ENCODE peak calls at places on chromosomes 2 and 18, in five cellular contexts. F, V, N, S and D are unnamed samples.

GRCh38 chr2:66446178-66446860 is 11.4 kb downstream of the MEIS1 start:
- DNase-seq in S (no peak), F (no peak), V (peak; percentile 28), N (peak; percentile 74), D (peak; percentile 76)

GRCh38 chr18:51520676-51521180 is 323.2 kb upstream of the MEX3C start:
- DNase-seq in F (no peak), V (no peak), N (no peak), S (no peak), D (no peak)

GRCh38 chr2:106098081-106098480 is 96.0 kb downstream of the UXS1 start:
- DNase-seq in N (peak; percentile 46), S (peak; percentile 39), F (no peak), V (peak; percentile 42), D (peak; percentile 27)

GRCh38 chr2:77016964-77017363 is 505.2 kb downstream of the LRRTM4 start:
- DNase-seq in F (no peak), S (no peak), V (no peak), N (no peak), D (no peak)

GRCh38 chr2:7154666-7155065 is 237.5 kb downstream of the RNF144A start:
- DNase-seq in S (no peak), N (no peak), V (no peak), F (no peak), D (no peak)

GRCh38 chr18:68431111-68431921 is 283.6 kb downstream of the TMX3 start:
- DNase-seq in S (no peak), F (no peak), N (no peak), V (no peak), D (no peak)

GRCh38 chr18:24992491-24992890 is 359.5 kb downstream of the ZNF521 start:
- DNase-seq in S (no peak), V (no peak), F (no peak), N (no peak), D (no peak)

GRCh38 chr18:44973282-44973681 is 292.6 kb downstream of the SETBP1 start:
- DNase-seq in F (peak; percentile 27), N (peak; percentile 51), V (no peak), S (no peak), D (peak; percentile 25)

GRCh38 chr2:232973796-232974195 is 39.3 kb downstream of the NGEF start:
- DNase-seq in F (no peak), N (no peak), V (no peak), S (no peak), D (no peak)

GRCh38 chr2:191818725-191819333 is 28.1 kb downstream of the CAVIN2 start:
- DNase-seq in F (no peak), S (no peak), N (no peak), V (no peak), D (no peak)

GRCh38 chr2:216147172-216148131 is 38.3 kb downstream of the XRCC5 start:
- DNase-seq in V (no peak), F (no peak), N (no peak), S (no peak), D (no peak)

GRCh38 chr2:227194219-227194618 is 29.8 kb downstream of the COL4A3 start:
- DNase-seq in N (no peak), S (no peak), V (no peak), F (no peak), D (no peak)

GRCh38 chr2:143728498-143728897 is 599.3 kb downstream of the ARHGAP15 start:
- DNase-seq in S (no peak), V (no peak), F (no peak), N (no peak), D (no peak)

GRCh38 chr2:181715033-181715630 is 34.8 kb upstream of the NEUROD1 start:
- DNase-seq in F (peak; percentile 81), V (peak; percentile 91), N (peak; percentile 87), S (peak; percentile 50), D (peak; percentile 87)

GRCh38 chr2:174764281-174765063 is at the start of gene CHRNA1:
- DNase-seq in F (peak; percentile 74), N (no peak), S (no peak), V (no peak), D (no peak)

GRCh38 chr2:153986488-153987229 is 114.9 kb downstream of the GALNT13 start:
- DNase-seq in N (no peak), S (no peak), F (no peak), V (no peak), D (peak; percentile 18)

GRCh38 chr18:61546598-61546997 is 213.4 kb downstream of the CDH20 start:
- DNase-seq in V (peak; percentile 24), S (no peak), F (no peak), N (no peak), D (no peak)

GRCh38 chr2:2530334-2530733 is 199.3 kb upstream of the MYT1L start:
- DNase-seq in V (no peak), N (peak; percentile 23), F (no peak), S (no peak), D (peak; percentile 13)

GRCh38 chr2:241808051-241808450 is 942 bp upstream of the NEU4 start:
- DNase-seq in S (no peak), V (peak; percentile 46), N (peak; percentile 52), F (no peak), D (no peak)

GRCh38 chr18:77065221-77065981 is 67.2 kb downstream of the MBP start:
- DNase-seq in V (peak; percentile 44), N (no peak), S (no peak), F (peak; percentile 18), D (no peak)

GRCh38 chr18:75341267-75341666 is 86.2 kb downstream of the SMIM21 start:
- DNase-seq in F (no peak), N (no peak), S (no peak), V (peak; percentile 33), D (peak; percentile 84)

GRCh38 chr18:55706893-55707292 is 118.9 kb upstream of the TCF4 start:
- DNase-seq in N (no peak), S (no peak), F (no peak), V (no peak), D (no peak)

GRCh38 chr18:8480506-8481328 is 128.5 kb upstream of the RAB12 start:
- DNase-seq in N (peak; percentile 59), S (no peak), F (peak; percentile 7), V (peak; percentile 79), D (peak; percentile 76)

GRCh38 chr2:162795312-162795711 is 43.3 kb downstream of the KCNH7 start:
- DNase-seq in S (no peak), F (no peak), V (peak; percentile 24), N (peak; percentile 57), D (peak; percentile 46)

GRCh38 chr2:105571445-105571987 is 172.7 kb upstream of the FHL2 start:
- DNase-seq in N (no peak), V (no peak), F (no peak), S (no peak), D (no peak)

GRCh38 chr2:161004379-161004778 is 155.8 kb upstream of the TANK start:
- DNase-seq in S (no peak), V (no peak), F (peak; percentile 33), N (peak; percentile 40), D (no peak)

GRCh38 chr2:147485210-147485851 is 359.5 kb upstream of the ACVR2A start:
- DNase-seq in F (no peak), S (no peak), V (no peak), N (peak; percentile 6), D (no peak)

GRCh38 chr18:72107647-72108046 is 436.5 kb downstream of the CBLN2 start:
- DNase-seq in V (peak; percentile 13), F (no peak), S (no peak), N (peak; percentile 46), D (peak; percentile 84)

GRCh38 chr2:670637-671036 is 6.6 kb downstream of the TMEM18 start:
- DNase-seq in S (no peak), F (no peak), N (no peak), V (no peak), D (no peak)
- H3K36me3 ChIP-seq in S (peaks cover 71% of the 10 kb centered on the region), F (peaks cover 13% of the 10 kb centered on the region), N (peaks cover 3% of the 10 kb centered on the region), V (no peaks in the 10 kb centered on the region), D (peaks cover 13% of the 10 kb centered on the region)

DNA sequence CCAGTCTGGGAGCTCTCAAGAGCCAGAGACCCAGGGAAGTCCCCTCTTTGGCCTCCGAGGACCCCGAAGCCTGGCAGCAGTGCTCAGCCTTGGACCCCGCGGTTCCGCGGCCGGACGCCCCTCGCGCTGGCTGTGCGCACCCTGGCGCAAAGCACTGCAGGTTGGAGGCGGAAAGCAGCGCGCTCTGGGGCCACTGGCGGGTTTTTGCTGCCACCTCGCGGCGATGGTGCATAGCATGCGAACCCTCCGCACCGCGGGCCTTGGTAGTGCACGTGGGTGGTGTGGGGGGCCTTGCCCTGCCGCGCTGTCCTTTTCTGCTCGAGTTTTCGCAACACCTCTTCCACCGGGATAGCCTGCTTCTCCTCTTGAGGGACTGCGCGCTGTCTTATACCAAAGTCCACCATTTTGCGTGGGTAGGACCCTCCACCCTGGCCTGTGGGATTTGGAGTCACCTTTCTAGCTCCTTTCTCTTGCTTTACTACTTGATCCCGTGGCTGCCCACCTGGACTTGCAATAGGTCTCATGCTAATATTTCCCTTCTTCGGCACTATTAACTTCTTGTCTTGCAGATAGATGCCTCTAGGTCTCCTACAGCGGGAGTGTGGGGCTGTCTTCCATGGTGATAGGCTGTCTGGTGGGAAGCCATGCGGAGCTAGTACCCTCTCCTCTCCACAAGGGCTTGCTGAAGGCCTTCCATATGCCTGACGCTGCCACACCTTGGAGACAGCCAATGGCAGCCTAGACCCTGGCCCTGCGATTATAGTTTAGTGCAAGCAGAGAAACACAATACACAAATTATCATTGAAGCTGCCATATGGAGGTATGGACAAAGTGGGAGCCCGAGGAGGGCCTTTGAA is 14.3 kb downstream of the SIX3 start:
- DNase-seq in N (peak; percentile 91), F (peak; percentile 72), S (peak; percentile 78), V (peak; percentile 87), D (peak; percentile 94)
- TF ChIP-seq EZH2 in N (no peak), F (no peak), S (no peak), V (no peak), D (peak; percentile 4)

DNA sequence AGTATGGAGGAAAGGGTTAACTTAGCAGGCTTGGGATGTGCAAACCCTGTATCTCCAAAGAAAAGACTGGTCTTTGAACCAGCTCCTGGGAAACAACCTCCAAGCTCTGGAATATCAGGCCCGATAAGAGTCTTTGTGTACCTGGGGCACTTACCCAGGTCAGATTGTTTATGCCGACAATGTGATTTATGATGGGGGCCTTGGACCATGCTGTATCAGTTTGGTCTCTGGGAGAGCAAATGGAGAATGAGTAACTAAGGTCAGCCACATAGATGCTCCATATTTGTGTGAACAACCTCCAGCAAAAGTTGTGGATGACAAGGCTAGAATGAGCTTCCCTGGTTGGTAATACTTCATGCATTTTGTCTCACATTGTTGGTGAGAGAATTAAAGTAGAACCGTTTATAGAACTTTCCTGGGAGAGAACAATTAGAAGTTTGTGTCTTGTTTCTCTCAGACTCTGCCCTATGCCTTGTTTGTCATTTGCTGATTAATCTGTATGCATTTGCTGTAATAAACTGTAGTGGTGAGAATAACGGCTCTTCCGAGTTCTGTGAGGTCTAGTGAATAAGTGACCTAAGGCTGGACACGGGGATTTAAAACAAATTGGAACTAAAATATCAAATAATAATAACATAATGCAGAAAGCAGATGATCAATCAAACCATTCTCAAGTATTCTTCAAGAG is 259.1 kb downstream of the XIRP2 start:
- DNase-seq in V (peak; percentile 30), N (no peak), F (no peak), S (no peak), D (no peak)
- H3K36me3 ChIP-seq in V (no peaks in the 10 kb centered on the region), N (no peaks in the 10 kb centered on the region), F (no peaks in the 10 kb centered on the region), S (no peaks in the 10 kb centered on the region), D (no peaks in the 10 kb centered on the region)

GRCh38 chr18:26656401-26656943 is 108.1 kb upstream of the KCTD1 start:
- DNase-seq in V (no peak), N (no peak), F (no peak), S (no peak), D (peak; percentile 56)

GRCh38 chr18:26656944-26657536 is 108.7 kb upstream of the KCTD1 start:
- DNase-seq in S (no peak), F (peak; percentile 60), V (peak; percentile 85), N (peak; percentile 79), D (peak; percentile 82)

GRCh38 chr18:26654173-26655009 is 106.0 kb upstream of the KCTD1 start:
- DNase-seq in V (no peak), S (no peak), F (no peak), N (no peak), D (no peak)

GRCh38 chr18:26655010-26655613 is 106.8 kb upstream of the KCTD1 start:
- DNase-seq in F (no peak), S (no peak), V (peak; percentile 14), N (no peak), D (no peak)

GRCh38 chr18:26655614-26656400 is 107.5 kb upstream of the KCTD1 start:
- DNase-seq in S (no peak), N (peak; percentile 86), F (peak; percentile 12), V (peak; percentile 77), D (peak; percentile 76)
- TF ChIP-seq EZH2 in S (no peak), N (peak; percentile 48), F (no peak), V (peak; percentile 69), D (peak; percentile 80)